ENCODE peak calls at places on chromosome 10, in four cellular contexts. J is GM23338, Q is GM23248, T is PC-9. X is an unnamed sample.

GRCh38 chr10:69439350-69439739 is 11.9 kb upstream of the TSPAN15 start:
- DNase-seq in J (no peak), Q (peak; percentile 73), T (peak; percentile 77), X (peak; percentile 94)

GRCh38 chr10:119333146-119333792 is 125.9 kb downstream of the GRK5 start:
- DNase-seq in J (no peak), Q (peak; percentile 41), T (no peak), X (peak; percentile 38)

GRCh38 chr10:84428711-84429110 is 100.3 kb downstream of the CCSER2 start:
- DNase-seq in J (no peak), Q (no peak), T (no peak), X (no peak)

GRCh38 chr10:14822879-14823755 is 14.7 kb downstream of the CDNF start:
- DNase-seq in J (peak; percentile 72), Q (peak; percentile 70), T (no peak), X (peak; percentile 60)

GRCh38 chr10:87531908-87532622 is 27.4 kb downstream of the MINPP1 start:
- DNase-seq in J (no peak), Q (no peak), T (no peak), X (no peak)

GRCh38 chr10:33032354-33033254 is 74.6 kb upstream of the ITGB1 start:
- DNase-seq in J (no peak), Q (peak; percentile 83), T (peak; percentile 77), X (peak; percentile 100)

GRCh38 chr10:127364034-127364433 is 167.6 kb upstream of the INSYN2A start:
- DNase-seq in J (no peak), Q (no peak), T (no peak), X (no peak)

GRCh38 chr10:69715899-69716606 is 85.7 kb upstream of the COL13A1 start:
- DNase-seq in J (no peak), Q (no peak), T (no peak), X (peak; percentile 44)

GRCh38 chr10:89389254-89389653 is 3.2 kb upstream of the IFIT1 start:
- DNase-seq in J (peak; percentile 66), Q (peak; percentile 57), T (no peak), X (peak; percentile 66)

GRCh38 chr10:22615101-22615500 is 99.3 kb downstream of the PIP4K2A start:
- DNase-seq in J (no peak), Q (no peak), T (no peak), X (no peak)

GRCh38 chr10:11504566-11505285 is 106.7 kb downstream of the USP6NL start:
- DNase-seq in J (no peak), Q (no peak), T (no peak), X (no peak)

GRCh38 chr10:33478675-33479125 is 144.2 kb upstream of the NRP1 start:
- DNase-seq in J (no peak), Q (no peak), T (no peak), X (no peak)

GRCh38 chr10:117424789-117425649 is 49.8 kb upstream of the PDZD8 start:
- DNase-seq in J (peak; percentile 51), Q (no peak), T (no peak), X (no peak)

GRCh38 chr10:474406-474805 is 215.1 kb downstream of the DIP2C start:
- DNase-seq in J (no peak), Q (no peak), T (no peak), X (no peak)

GRCh38 chr10:21927601-21928000 is 75.9 kb downstream of the DNAJC1 start:
- DNase-seq in J (no peak), Q (peak; percentile 63), T (peak; percentile 47), X (peak; percentile 5)

GRCh38 chr10:14416308-14416700 is 85.6 kb upstream of the FRMD4A start:
- DNase-seq in J (no peak), Q (no peak), T (no peak), X (no peak)

GRCh38 chr10:70598857-70599295 is 3.7 kb downstream of the PRF1 start:
- DNase-seq in J (no peak), Q (no peak), T (no peak), X (no peak)

GRCh38 chr10:133042816-133043215 is 44.9 kb upstream of the ADGRA1 start:
- DNase-seq in J (no peak), Q (no peak), T (no peak), X (no peak)
- H3K9me2 ChIP-seq in J (no peaks in the 10 kb centered on the region), Q (no peaks in the 10 kb centered on the region), T (no peaks in the 10 kb centered on the region), X (no peaks in the 10 kb centered on the region)

GRCh38 chr10:45373783-45374450 is at the start of gene ALOX5:
- DNase-seq in J (peak; percentile 81), Q (peak; percentile 10), T (peak; percentile 52), X (peak; percentile 31)
- TF ChIP-seq EZH2 in J (peak; percentile 38), Q (no peak), T (no peak), X (no peak)

GRCh38 chr10:122493761-122494160 is 32.4 kb downstream of the HTRA1 start:
- DNase-seq in J (no peak), Q (no peak), T (no peak), X (no peak)

GRCh38 chr10:122490786-122491680 is 29.7 kb downstream of the HTRA1 start:
- DNase-seq in J (peak; percentile 15), Q (peak; percentile 83), T (no peak), X (no peak)

GRCh38 chr10:122490268-122490667 is 28.9 kb downstream of the HTRA1 start:
- DNase-seq in J (no peak), Q (peak; percentile 81), T (no peak), X (peak; percentile 48)

GRCh38 chr10:122492955-122493597 is 31.7 kb downstream of the HTRA1 start:
- DNase-seq in J (no peak), Q (peak; percentile 91), T (no peak), X (no peak)

GRCh38 chr10:122492006-122492405 is 30.7 kb downstream of the HTRA1 start:
- DNase-seq in J (no peak), Q (peak; percentile 65), T (no peak), X (no peak)
- H3K27ac ChIP-seq in J (no peak overlapping the region), Q (peak overlapping the region; percentile 91), T (no peak overlapping the region), X (no peak overlapping the region)

DNA sequence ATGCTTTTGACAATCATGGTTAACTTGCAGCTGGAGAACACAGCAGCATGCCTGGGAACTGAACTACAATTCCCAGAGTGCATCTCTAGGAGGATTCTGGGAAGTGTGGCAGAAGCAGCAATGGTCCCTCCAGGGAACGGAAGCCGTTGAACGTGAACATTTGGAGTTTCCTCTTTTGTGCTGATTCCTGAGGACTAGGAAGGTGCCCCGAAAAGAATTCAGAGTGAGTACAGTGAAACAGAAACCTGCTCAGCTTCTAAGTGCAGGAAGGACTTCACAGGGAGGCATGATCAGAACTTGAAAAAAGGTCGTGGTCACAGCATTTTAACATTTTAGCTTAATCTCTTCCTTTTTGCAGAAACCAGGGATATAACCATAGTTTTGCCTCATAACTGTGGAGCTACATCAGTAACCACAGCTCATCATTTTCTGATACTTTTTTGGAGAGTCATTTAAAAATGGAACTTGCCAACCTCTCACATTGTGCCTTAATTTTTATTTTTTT is at the start of gene NUDT13:
- DNase-seq in J (peak; percentile 91), Q (peak; percentile 88), T (peak; percentile 54), X (peak; percentile 72)
- H3K9me2 ChIP-seq in J (no peaks in the 10 kb centered on the region), Q (no peaks in the 10 kb centered on the region), T (no peaks in the 10 kb centered on the region), X (no peaks in the 10 kb centered on the region)

DNA sequence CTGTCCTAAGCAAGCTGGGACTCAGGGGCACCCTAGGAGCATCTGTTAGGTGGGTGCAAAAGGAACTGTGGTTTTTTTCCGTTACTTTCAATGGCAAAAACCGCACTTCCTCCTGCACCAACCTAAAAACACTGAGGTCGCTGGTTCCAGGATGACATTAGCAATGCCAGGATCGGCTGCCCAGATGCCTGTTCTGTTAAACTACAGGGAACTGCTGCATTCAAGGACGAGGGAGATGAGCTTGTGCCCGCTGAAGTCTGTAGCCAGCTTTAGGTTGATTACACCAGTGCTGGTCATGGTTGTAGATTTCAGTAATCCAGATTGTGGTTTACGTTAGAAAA is 181.4 kb upstream of the PFKP start:
- DNase-seq in J (no peak), Q (no peak), T (no peak), X (no peak)
- TF ChIP-seq EZH2 in J (no peak), Q (no peak), T (no peak), X (no peak)